ENCODE peak calls at places on chromosomes 6 and 20, in ten cellular contexts. One of them, this sample, is unnamed.

GRCh38 chr6:110053395-110054240 is 75.5 kb downstream of the GPR6 start:
- DNase-seq in fibroblast of the aortic adventitia: peak; percentile 77
- DNase-seq in astrocyte of the spinal cord: peak; percentile 62
- DNase-seq in GM12865: peak; percentile 45
- DNase-seq in pancreas: peak; percentile 29
- DNase-seq in fibroblast of mammary gland: peak; percentile 72
- DNase-seq in left ventricle myocardium inferior: no peak
- DNase-seq in transverse colon: no peak
- DNase-seq in naive thymus-derived CD4-positive, alpha-beta T cell: peak; percentile 17
- DNase-seq in CD4-positive, alpha-beta memory T cell: peak; percentile 9
- DNase-seq in this sample: peak; percentile 32

GRCh38 chr20:47708140-47708807 is 77.0 kb downstream of the SULF2 start:
- DNase-seq in fibroblast of the aortic adventitia: no peak
- DNase-seq in astrocyte of the spinal cord: no peak
- DNase-seq in GM12865: peak; percentile 52
- DNase-seq in pancreas: no peak
- DNase-seq in fibroblast of mammary gland: no peak
- DNase-seq in left ventricle myocardium inferior: no peak
- DNase-seq in transverse colon: no peak
- DNase-seq in naive thymus-derived CD4-positive, alpha-beta T cell: no peak
- DNase-seq in CD4-positive, alpha-beta memory T cell: no peak
- DNase-seq in this sample: no peak

GRCh38 chr6:30067460-30068139 is 602 bp downstream of the PPP1R11 start:
- DNase-seq in fibroblast of the aortic adventitia: no peak
- DNase-seq in astrocyte of the spinal cord: no peak
- DNase-seq in GM12865: no peak
- DNase-seq in pancreas: no peak
- DNase-seq in fibroblast of mammary gland: no peak
- DNase-seq in left ventricle myocardium inferior: no peak
- DNase-seq in transverse colon: no peak
- DNase-seq in naive thymus-derived CD4-positive, alpha-beta T cell: no peak
- DNase-seq in CD4-positive, alpha-beta memory T cell: no peak
- DNase-seq in this sample: no peak

GRCh38 chr6:115882771-115883170 is 177.9 kb downstream of the FRK start:
- DNase-seq in fibroblast of the aortic adventitia: no peak
- DNase-seq in astrocyte of the spinal cord: no peak
- DNase-seq in GM12865: no peak
- DNase-seq in pancreas: no peak
- DNase-seq in fibroblast of mammary gland: no peak
- DNase-seq in left ventricle myocardium inferior: no peak
- DNase-seq in transverse colon: no peak
- DNase-seq in naive thymus-derived CD4-positive, alpha-beta T cell: no peak
- DNase-seq in CD4-positive, alpha-beta memory T cell: no peak
- DNase-seq in this sample: no peak

GRCh38 chr6:151765444-151765886 is 42.0 kb upstream of the ESR1 start:
- DNase-seq in fibroblast of the aortic adventitia: peak; percentile 97
- DNase-seq in astrocyte of the spinal cord: peak; percentile 90
- DNase-seq in GM12865: peak; percentile 63
- DNase-seq in pancreas: peak; percentile 39
- DNase-seq in fibroblast of mammary gland: peak; percentile 91
- DNase-seq in left ventricle myocardium inferior: no peak
- DNase-seq in transverse colon: peak; percentile 23
- DNase-seq in naive thymus-derived CD4-positive, alpha-beta T cell: peak; percentile 38
- DNase-seq in CD4-positive, alpha-beta memory T cell: peak; percentile 35
- DNase-seq in this sample: peak; percentile 49

GRCh38 chr6:113540491-113540890 is 316.7 kb upstream of the MARCKS start:
- DNase-seq in fibroblast of the aortic adventitia: peak; percentile 58
- DNase-seq in astrocyte of the spinal cord: peak; percentile 51
- DNase-seq in GM12865: no peak
- DNase-seq in pancreas: no peak
- DNase-seq in fibroblast of mammary gland: peak; percentile 66
- DNase-seq in left ventricle myocardium inferior: no peak
- DNase-seq in transverse colon: no peak
- DNase-seq in naive thymus-derived CD4-positive, alpha-beta T cell: no peak
- DNase-seq in CD4-positive, alpha-beta memory T cell: no peak
- DNase-seq in this sample: no peak

GRCh38 chr6:36135053-36135731 is 4.9 kb downstream of the MAPK13 start:
- DNase-seq in fibroblast of the aortic adventitia: no peak
- DNase-seq in astrocyte of the spinal cord: no peak
- DNase-seq in GM12865: no peak
- DNase-seq in pancreas: no peak
- DNase-seq in fibroblast of mammary gland: no peak
- DNase-seq in left ventricle myocardium inferior: no peak
- DNase-seq in transverse colon: no peak
- DNase-seq in naive thymus-derived CD4-positive, alpha-beta T cell: no peak
- DNase-seq in CD4-positive, alpha-beta memory T cell: no peak
- DNase-seq in this sample: no peak

GRCh38 chr6:53035549-53036213 is 29.5 kb upstream of the FBXO9 start:
- DNase-seq in fibroblast of the aortic adventitia: no peak
- DNase-seq in astrocyte of the spinal cord: no peak
- DNase-seq in GM12865: no peak
- DNase-seq in pancreas: no peak
- DNase-seq in fibroblast of mammary gland: peak; percentile 41
- DNase-seq in left ventricle myocardium inferior: no peak
- DNase-seq in transverse colon: no peak
- DNase-seq in naive thymus-derived CD4-positive, alpha-beta T cell: no peak
- DNase-seq in CD4-positive, alpha-beta memory T cell: no peak
- DNase-seq in this sample: no peak

GRCh38 chr6:16933532-16933931 is 168.3 kb upstream of the STMND1 start:
- DNase-seq in fibroblast of the aortic adventitia: no peak
- DNase-seq in astrocyte of the spinal cord: no peak
- DNase-seq in GM12865: no peak
- DNase-seq in pancreas: no peak
- DNase-seq in fibroblast of mammary gland: no peak
- DNase-seq in left ventricle myocardium inferior: no peak
- DNase-seq in transverse colon: no peak
- DNase-seq in naive thymus-derived CD4-positive, alpha-beta T cell: no peak
- DNase-seq in CD4-positive, alpha-beta memory T cell: no peak
- DNase-seq in this sample: no peak

GRCh38 chr20:17647391-17648305 is 34.4 kb downstream of the RRBP1 start:
- DNase-seq in fibroblast of the aortic adventitia: no peak
- DNase-seq in astrocyte of the spinal cord: no peak
- DNase-seq in GM12865: no peak
- DNase-seq in pancreas: no peak
- DNase-seq in fibroblast of mammary gland: no peak
- DNase-seq in left ventricle myocardium inferior: no peak
- DNase-seq in transverse colon: no peak
- DNase-seq in naive thymus-derived CD4-positive, alpha-beta T cell: no peak
- DNase-seq in CD4-positive, alpha-beta memory T cell: no peak
- DNase-seq in this sample: no peak

GRCh38 chr20:56628873-56629463 is at the start of gene TFAP2C:
- DNase-seq in fibroblast of the aortic adventitia: no peak
- DNase-seq in astrocyte of the spinal cord: peak; percentile 64
- DNase-seq in GM12865: no peak
- DNase-seq in pancreas: peak; percentile 81
- DNase-seq in fibroblast of mammary gland: peak; percentile 25
- DNase-seq in left ventricle myocardium inferior: peak; percentile 59
- DNase-seq in transverse colon: peak; percentile 81
- DNase-seq in naive thymus-derived CD4-positive, alpha-beta T cell: no peak
- DNase-seq in CD4-positive, alpha-beta memory T cell: no peak
- DNase-seq in this sample: peak; percentile 59

GRCh38 chr20:53565254-53565653 is 28.4 kb downstream of the ZNF217 start:
- DNase-seq in fibroblast of the aortic adventitia: no peak
- DNase-seq in astrocyte of the spinal cord: no peak
- DNase-seq in GM12865: no peak
- DNase-seq in pancreas: no peak
- DNase-seq in fibroblast of mammary gland: no peak
- DNase-seq in left ventricle myocardium inferior: no peak
- DNase-seq in transverse colon: no peak
- DNase-seq in naive thymus-derived CD4-positive, alpha-beta T cell: no peak
- DNase-seq in CD4-positive, alpha-beta memory T cell: no peak
- DNase-seq in this sample: no peak

GRCh38 chr6:166736606-166737005 is 109.6 kb upstream of the RPS6KA2 start:
- DNase-seq in fibroblast of the aortic adventitia: peak; percentile 33
- DNase-seq in astrocyte of the spinal cord: peak; percentile 65
- DNase-seq in GM12865: no peak
- DNase-seq in pancreas: no peak
- DNase-seq in fibroblast of mammary gland: peak; percentile 66
- DNase-seq in left ventricle myocardium inferior: no peak
- DNase-seq in transverse colon: no peak
- DNase-seq in naive thymus-derived CD4-positive, alpha-beta T cell: no peak
- DNase-seq in CD4-positive, alpha-beta memory T cell: no peak
- DNase-seq in this sample: no peak

GRCh38 chr6:74742793-74743508 is 462.9 kb downstream of the COL12A1 start:
- DNase-seq in fibroblast of the aortic adventitia: no peak
- DNase-seq in astrocyte of the spinal cord: no peak
- DNase-seq in GM12865: peak; percentile 6
- DNase-seq in pancreas: no peak
- DNase-seq in fibroblast of mammary gland: no peak
- DNase-seq in left ventricle myocardium inferior: no peak
- DNase-seq in transverse colon: no peak
- DNase-seq in naive thymus-derived CD4-positive, alpha-beta T cell: no peak
- DNase-seq in CD4-positive, alpha-beta memory T cell: no peak
- DNase-seq in this sample: no peak

GRCh38 chr6:74745670-74746069 is 460.2 kb downstream of the COL12A1 start:
- DNase-seq in fibroblast of the aortic adventitia: no peak
- DNase-seq in astrocyte of the spinal cord: no peak
- DNase-seq in GM12865: no peak
- DNase-seq in pancreas: no peak
- DNase-seq in fibroblast of mammary gland: no peak
- DNase-seq in left ventricle myocardium inferior: no peak
- DNase-seq in transverse colon: no peak
- DNase-seq in naive thymus-derived CD4-positive, alpha-beta T cell: no peak
- DNase-seq in CD4-positive, alpha-beta memory T cell: no peak
- DNase-seq in this sample: no peak

DNA sequence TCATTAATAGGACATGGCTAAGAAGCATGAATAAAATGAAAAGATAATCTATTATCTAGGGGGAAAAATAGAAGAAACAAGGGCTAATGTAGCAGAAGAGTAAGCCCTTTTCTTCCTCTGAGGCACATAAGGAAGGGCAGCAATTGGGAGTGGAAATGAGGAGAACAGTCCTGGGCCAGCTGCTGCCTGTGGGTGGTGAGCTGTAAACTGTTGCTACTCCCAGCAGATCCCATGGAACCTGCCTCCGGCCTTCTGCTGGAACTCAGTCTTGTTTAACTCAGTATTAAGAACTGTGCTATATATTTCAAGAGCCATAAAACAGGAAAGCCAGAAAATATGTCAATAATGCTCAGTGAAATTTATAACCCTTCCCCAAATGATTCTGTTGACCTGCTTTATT is 464.2 kb downstream of the COL12A1 start:
- DNase-seq in fibroblast of the aortic adventitia: no peak
- DNase-seq in astrocyte of the spinal cord: no peak
- DNase-seq in GM12865: no peak
- DNase-seq in pancreas: no peak
- DNase-seq in fibroblast of mammary gland: no peak
- DNase-seq in left ventricle myocardium inferior: no peak
- DNase-seq in transverse colon: no peak
- DNase-seq in naive thymus-derived CD4-positive, alpha-beta T cell: no peak
- DNase-seq in CD4-positive, alpha-beta memory T cell: no peak
- DNase-seq in this sample: no peak
- H3K4me3 ChIP-seq in fibroblast of the aortic adventitia: no peak overlapping the region
- H3K4me3 ChIP-seq in astrocyte of the spinal cord: no peak overlapping the region
- H3K4me3 ChIP-seq in GM12865: no peak overlapping the region
- H3K4me3 ChIP-seq in pancreas: no peak overlapping the region
- H3K4me3 ChIP-seq in fibroblast of mammary gland: no peak overlapping the region
- H3K4me3 ChIP-seq in left ventricle myocardium inferior: no peak overlapping the region
- H3K4me3 ChIP-seq in transverse colon: no peak overlapping the region
- H3K4me3 ChIP-seq in naive thymus-derived CD4-positive, alpha-beta T cell: no peak overlapping the region
- H3K4me3 ChIP-seq in CD4-positive, alpha-beta memory T cell: no peak overlapping the region
- H3K4me3 ChIP-seq in this sample: no peak overlapping the region

DNA sequence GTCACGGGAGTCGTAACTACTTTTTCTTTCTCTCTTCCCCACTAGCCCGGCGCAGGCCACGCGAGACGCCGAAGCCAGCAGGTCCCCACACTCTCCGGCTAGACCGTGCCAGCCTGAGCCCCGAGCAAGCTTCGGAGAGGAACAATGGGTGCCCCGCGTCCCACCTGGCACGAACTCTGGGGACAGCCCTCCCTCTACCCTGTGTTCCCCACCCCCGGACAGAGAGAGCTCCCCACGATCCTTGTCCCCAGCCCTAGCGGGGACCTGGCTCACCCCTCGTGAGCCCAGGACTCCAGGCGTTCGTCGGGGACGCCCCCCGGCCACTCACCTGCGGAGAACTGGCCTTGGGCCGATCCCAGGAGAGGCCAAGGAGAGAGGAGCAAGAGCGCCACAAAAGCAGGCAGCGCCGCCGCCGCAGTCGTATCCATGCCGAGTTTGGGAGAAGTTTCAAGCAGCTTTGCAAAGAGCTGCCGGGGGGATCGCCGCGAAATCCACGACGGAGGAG is 416 bp downstream of the PTPRK start:
- DNase-seq in fibroblast of the aortic adventitia: peak; percentile 68
- DNase-seq in astrocyte of the spinal cord: no peak
- DNase-seq in GM12865: peak; percentile 31
- DNase-seq in pancreas: no peak
- DNase-seq in fibroblast of mammary gland: no peak
- DNase-seq in left ventricle myocardium inferior: peak; percentile 37
- DNase-seq in transverse colon: peak; percentile 38
- DNase-seq in naive thymus-derived CD4-positive, alpha-beta T cell: peak; percentile 55
- DNase-seq in CD4-positive, alpha-beta memory T cell: peak; percentile 48
- DNase-seq in this sample: no peak
- H3K4me3 ChIP-seq in fibroblast of the aortic adventitia: peak overlapping the region; percentile 98
- H3K4me3 ChIP-seq in astrocyte of the spinal cord: peak overlapping the region; percentile 95
- H3K4me3 ChIP-seq in GM12865: peak overlapping the region; percentile 68
- H3K4me3 ChIP-seq in pancreas: peak overlapping the region; percentile 73
- H3K4me3 ChIP-seq in fibroblast of mammary gland: peak overlapping the region; percentile 88
- H3K4me3 ChIP-seq in left ventricle myocardium inferior: peak overlapping the region; percentile 95
- H3K4me3 ChIP-seq in transverse colon: peak overlapping the region; percentile 95
- H3K4me3 ChIP-seq in naive thymus-derived CD4-positive, alpha-beta T cell: peak overlapping the region; percentile 77
- H3K4me3 ChIP-seq in CD4-positive, alpha-beta memory T cell: peak overlapping the region; percentile 71
- H3K4me3 ChIP-seq in this sample: peak overlapping the region; percentile 82

GRCh38 chr20:675453-676314 is at the start of gene SCRT2:
- DNase-seq in fibroblast of the aortic adventitia: peak; percentile 66
- DNase-seq in astrocyte of the spinal cord: peak; percentile 73
- DNase-seq in GM12865: peak; percentile 27
- DNase-seq in pancreas: peak; percentile 85
- DNase-seq in fibroblast of mammary gland: peak; percentile 50
- DNase-seq in left ventricle myocardium inferior: peak; percentile 86
- DNase-seq in transverse colon: peak; percentile 79
- DNase-seq in naive thymus-derived CD4-positive, alpha-beta T cell: peak; percentile 58
- DNase-seq in CD4-positive, alpha-beta memory T cell: peak; percentile 54
- DNase-seq in this sample: no peak
- H3K4me3 ChIP-seq in fibroblast of the aortic adventitia: no peak within 1 kb of the TSS
- H3K4me3 ChIP-seq in astrocyte of the spinal cord: no peak within 1 kb of the TSS
- H3K4me3 ChIP-seq in GM12865: no peak within 1 kb of the TSS
- H3K4me3 ChIP-seq in pancreas: no peak within 1 kb of the TSS
- H3K4me3 ChIP-seq in fibroblast of mammary gland: no peak within 1 kb of the TSS
- H3K4me3 ChIP-seq in left ventricle myocardium inferior: peak within 1 kb of the TSS; percentile 56
- H3K4me3 ChIP-seq in transverse colon: no peak within 1 kb of the TSS
- H3K4me3 ChIP-seq in naive thymus-derived CD4-positive, alpha-beta T cell: no peak within 1 kb of the TSS
- H3K4me3 ChIP-seq in CD4-positive, alpha-beta memory T cell: no peak within 1 kb of the TSS
- H3K4me3 ChIP-seq in this sample: no peak within 1 kb of the TSS

GRCh38 chr6:26754212-26754611 is 94.7 kb upstream of the ZNF322 start:
- DNase-seq in fibroblast of the aortic adventitia: no peak
- DNase-seq in astrocyte of the spinal cord: no peak
- DNase-seq in GM12865: no peak
- DNase-seq in pancreas: no peak
- DNase-seq in fibroblast of mammary gland: no peak
- DNase-seq in left ventricle myocardium inferior: no peak
- DNase-seq in transverse colon: no peak
- DNase-seq in naive thymus-derived CD4-positive, alpha-beta T cell: no peak
- DNase-seq in CD4-positive, alpha-beta memory T cell: no peak
- DNase-seq in this sample: no peak
- H3K4me3 ChIP-seq in fibroblast of the aortic adventitia: no peak overlapping the region
- H3K4me3 ChIP-seq in astrocyte of the spinal cord: no peak overlapping the region
- H3K4me3 ChIP-seq in GM12865: no peak overlapping the region
- H3K4me3 ChIP-seq in pancreas: no peak overlapping the region
- H3K4me3 ChIP-seq in fibroblast of mammary gland: no peak overlapping the region
- H3K4me3 ChIP-seq in left ventricle myocardium inferior: no peak overlapping the region
- H3K4me3 ChIP-seq in transverse colon: no peak overlapping the region
- H3K4me3 ChIP-seq in naive thymus-derived CD4-positive, alpha-beta T cell: no peak overlapping the region
- H3K4me3 ChIP-seq in CD4-positive, alpha-beta memory T cell: no peak overlapping the region
- H3K4me3 ChIP-seq in this sample: no peak overlapping the region